ENCODE peak calls at places on chromosomes 5 and 9, in six cellular contexts. One of them, this sample, is unnamed.

GRCh38 chr5:76608833-76609232 is 14.4 kb downstream of the F2RL2 start:
- DNase-seq in RCC 7860: no peak
- DNase-seq in NCI-H774: no peak
- DNase-seq in brain microvascular endothelial cell: peak
- DNase-seq in SK-N-DZ: no peak
- DNase-seq in AG04450: peak
- DNase-seq in this sample: peak

GRCh38 chr5:138068742-138069375 is 15.0 kb upstream of the WNT8A start:
- DNase-seq in AG04450: peak
- DNase-seq in RCC 7860: peak
- DNase-seq in NCI-H774: peak
- DNase-seq in SK-N-DZ: peak
- DNase-seq in brain microvascular endothelial cell: peak
- DNase-seq in this sample: peak

GRCh38 chr5:88930336-88930735 is 47.4 kb upstream of the MEF2C start:
- DNase-seq in AG04450: no peak
- DNase-seq in NCI-H774: no peak
- DNase-seq in brain microvascular endothelial cell: no peak
- DNase-seq in SK-N-DZ: no peak
- DNase-seq in RCC 7860: no peak
- DNase-seq in this sample: no peak

GRCh38 chr5:172559004-172559932 is 81.8 kb upstream of the NEURL1B start:
- DNase-seq in NCI-H774: no peak
- DNase-seq in brain microvascular endothelial cell: peak
- DNase-seq in SK-N-DZ: no peak
- DNase-seq in AG04450: peak
- DNase-seq in RCC 7860: peak
- DNase-seq in this sample: no peak

GRCh38 chr9:114718801-114719221 is 36.8 kb upstream of the TEX48 start:
- DNase-seq in AG04450: no peak
- DNase-seq in brain microvascular endothelial cell: no peak
- DNase-seq in NCI-H774: no peak
- DNase-seq in SK-N-DZ: no peak
- DNase-seq in RCC 7860: peak
- DNase-seq in this sample: no peak

GRCh38 chr5:140090251-140090650 is 23.7 kb upstream of the PURA start:
- DNase-seq in NCI-H774: no peak
- DNase-seq in brain microvascular endothelial cell: no peak
- DNase-seq in AG04450: no peak
- DNase-seq in RCC 7860: no peak
- DNase-seq in SK-N-DZ: no peak
- DNase-seq in this sample: no peak

GRCh38 chr9:16277471-16277870 is 593.0 kb downstream of the BNC2 start:
- DNase-seq in RCC 7860: no peak
- DNase-seq in SK-N-DZ: peak
- DNase-seq in brain microvascular endothelial cell: no peak
- DNase-seq in AG04450: no peak
- DNase-seq in NCI-H774: no peak
- DNase-seq in this sample: no peak

GRCh38 chr5:115349001-115349817 is 52.8 kb upstream of the CCDC112 start:
- DNase-seq in brain microvascular endothelial cell: peak
- DNase-seq in NCI-H774: peak
- DNase-seq in RCC 7860: peak
- DNase-seq in SK-N-DZ: no peak
- DNase-seq in AG04450: peak
- DNase-seq in this sample: peak

GRCh38 chr5:67799732-67800234 is 415.8 kb upstream of the PIK3R1 start:
- DNase-seq in RCC 7860: no peak
- DNase-seq in brain microvascular endothelial cell: peak
- DNase-seq in NCI-H774: no peak
- DNase-seq in AG04450: no peak
- DNase-seq in SK-N-DZ: no peak
- DNase-seq in this sample: no peak

GRCh38 chr5:180470361-180470760 is 23.8 kb upstream of the CNOT6 start:
- DNase-seq in NCI-H774: no peak
- DNase-seq in RCC 7860: no peak
- DNase-seq in SK-N-DZ: no peak
- DNase-seq in brain microvascular endothelial cell: no peak
- DNase-seq in AG04450: no peak
- DNase-seq in this sample: no peak

GRCh38 chr9:127773245-127773644 is 5.2 kb downstream of the SH2D3C start:
- DNase-seq in AG04450: no peak
- DNase-seq in SK-N-DZ: no peak
- DNase-seq in brain microvascular endothelial cell: no peak
- DNase-seq in RCC 7860: no peak
- DNase-seq in NCI-H774: no peak
- DNase-seq in this sample: no peak

GRCh38 chr9:81754245-81754644 is 64.9 kb upstream of the TLE1 start:
- DNase-seq in AG04450: no peak
- DNase-seq in brain microvascular endothelial cell: no peak
- DNase-seq in RCC 7860: peak
- DNase-seq in SK-N-DZ: no peak
- DNase-seq in NCI-H774: no peak
- DNase-seq in this sample: no peak

GRCh38 chr5:80031109-80031508 is 4.0 kb upstream of the THBS4 start:
- DNase-seq in AG04450: no peak
- DNase-seq in NCI-H774: no peak
- DNase-seq in brain microvascular endothelial cell: no peak
- DNase-seq in RCC 7860: no peak
- DNase-seq in SK-N-DZ: no peak
- DNase-seq in this sample: no peak

GRCh38 chr5:116696356-116696755 is 121.7 kb upstream of the SEMA6A start:
- DNase-seq in NCI-H774: no peak
- DNase-seq in SK-N-DZ: no peak
- DNase-seq in RCC 7860: no peak
- DNase-seq in AG04450: no peak
- DNase-seq in brain microvascular endothelial cell: peak
- DNase-seq in this sample: no peak

GRCh38 chr9:89760123-89760522 is 155.3 kb downstream of the GADD45G start:
- DNase-seq in RCC 7860: no peak
- DNase-seq in AG04450: no peak
- DNase-seq in NCI-H774: no peak
- DNase-seq in brain microvascular endothelial cell: no peak
- DNase-seq in SK-N-DZ: no peak
- DNase-seq in this sample: no peak

GRCh38 chr5:148934895-148935400 is 108.5 kb downstream of the ADRB2 start:
- DNase-seq in NCI-H774: no peak
- DNase-seq in brain microvascular endothelial cell: no peak
- DNase-seq in AG04450: no peak
- DNase-seq in RCC 7860: no peak
- DNase-seq in SK-N-DZ: no peak
- DNase-seq in this sample: no peak

This sample was measured in pulmonary artery endothelial cell.